ENCODE peak calls at places on chromosomes 2 and 18, in nine cellular contexts. One of them, this sample, is unnamed.
A peak's percentile ranks its signal among the peaks of the same experiment; 100 is the strongest.

GRCh38 chr2:121736140-121736461 is 574 bp downstream of the NIFK start:
- DNase-seq in stomach: no peak
- DNase-seq in A549: no peak
- DNase-seq in tibial nerve: no peak
- DNase-seq in GM12878: no peak
- DNase-seq in K562: no peak
- DNase-seq in upper lobe of left lung: no peak
- DNase-seq in transverse colon: no peak
- DNase-seq in sigmoid colon: no peak
- DNase-seq in this sample: no peak

GRCh38 chr2:217064234-217065103 is 204.6 kb upstream of the TNP1 start:
- DNase-seq in stomach: no peak
- DNase-seq in A549: no peak
- DNase-seq in tibial nerve: peak; percentile 41
- DNase-seq in GM12878: no peak
- DNase-seq in K562: no peak
- DNase-seq in upper lobe of left lung: no peak
- DNase-seq in transverse colon: no peak
- DNase-seq in sigmoid colon: peak; percentile 74
- DNase-seq in this sample: peak; percentile 59

GRCh38 chr18:58095251-58095650 is 51.2 kb downstream of the NEDD4L start:
- DNase-seq in stomach: no peak
- DNase-seq in A549: no peak
- DNase-seq in tibial nerve: no peak
- DNase-seq in GM12878: no peak
- DNase-seq in K562: no peak
- DNase-seq in upper lobe of left lung: no peak
- DNase-seq in transverse colon: no peak
- DNase-seq in sigmoid colon: no peak
- DNase-seq in this sample: no peak

GRCh38 chr2:56130463-56131070 is 53.2 kb upstream of the CCDC85A start:
- DNase-seq in stomach: no peak
- DNase-seq in A549: peak; percentile 48
- DNase-seq in tibial nerve: peak; percentile 41
- DNase-seq in GM12878: no peak
- DNase-seq in K562: peak; percentile 43
- DNase-seq in upper lobe of left lung: no peak
- DNase-seq in transverse colon: no peak
- DNase-seq in sigmoid colon: no peak
- DNase-seq in this sample: no peak

GRCh38 chr18:23134780-23135678 is at the start of gene CABLES1:
- DNase-seq in stomach: peak; percentile 82
- DNase-seq in A549: peak; percentile 59
- DNase-seq in tibial nerve: peak; percentile 51
- DNase-seq in GM12878: no peak
- DNase-seq in K562: peak; percentile 29
- DNase-seq in upper lobe of left lung: peak; percentile 95
- DNase-seq in transverse colon: peak; percentile 56
- DNase-seq in sigmoid colon: peak; percentile 84
- DNase-seq in this sample: peak; percentile 62

GRCh38 chr2:206939340-206939739 is at the start of gene CPO:
- DNase-seq in stomach: no peak
- DNase-seq in A549: no peak
- DNase-seq in tibial nerve: no peak
- DNase-seq in GM12878: no peak
- DNase-seq in K562: no peak
- DNase-seq in upper lobe of left lung: no peak
- DNase-seq in transverse colon: no peak
- DNase-seq in sigmoid colon: no peak
- DNase-seq in this sample: no peak

GRCh38 chr2:240341064-240341463 is 94.4 kb upstream of the GPC1 start:
- DNase-seq in stomach: no peak
- DNase-seq in A549: no peak
- DNase-seq in tibial nerve: no peak
- DNase-seq in GM12878: no peak
- DNase-seq in K562: no peak
- DNase-seq in upper lobe of left lung: no peak
- DNase-seq in transverse colon: no peak
- DNase-seq in sigmoid colon: no peak
- DNase-seq in this sample: no peak

GRCh38 chr2:54422072-54422581 is 34.0 kb upstream of the SPTBN1 start:
- DNase-seq in stomach: no peak
- DNase-seq in A549: no peak
- DNase-seq in tibial nerve: no peak
- DNase-seq in GM12878: no peak
- DNase-seq in K562: no peak
- DNase-seq in upper lobe of left lung: no peak
- DNase-seq in transverse colon: no peak
- DNase-seq in sigmoid colon: no peak
- DNase-seq in this sample: no peak

GRCh38 chr2:194815475-194815874 is 841.6 kb upstream of the SLC39A10 start:
- DNase-seq in stomach: no peak
- DNase-seq in A549: no peak
- DNase-seq in tibial nerve: no peak
- DNase-seq in GM12878: no peak
- DNase-seq in K562: no peak
- DNase-seq in upper lobe of left lung: no peak
- DNase-seq in transverse colon: no peak
- DNase-seq in sigmoid colon: no peak
- DNase-seq in this sample: no peak

GRCh38 chr18:61001138-61001537 is 332.1 kb upstream of the CDH20 start:
- DNase-seq in stomach: no peak
- DNase-seq in A549: no peak
- DNase-seq in tibial nerve: no peak
- DNase-seq in GM12878: no peak
- DNase-seq in K562: no peak
- DNase-seq in upper lobe of left lung: no peak
- DNase-seq in transverse colon: no peak
- DNase-seq in sigmoid colon: no peak
- DNase-seq in this sample: no peak
- TF ChIP-seq EP300 in stomach: no peak
- TF ChIP-seq EP300 in A549: no peak
- TF ChIP-seq EP300 in tibial nerve: no peak
- TF ChIP-seq EP300 in GM12878: no peak
- TF ChIP-seq EP300 in K562: no peak
- TF ChIP-seq EP300 in upper lobe of left lung: no peak
- TF ChIP-seq EP300 in transverse colon: no peak
- TF ChIP-seq EP300 in sigmoid colon: no peak
- TF ChIP-seq EP300 in this sample: no peak

GRCh38 chr2:222653280-222653679 is 2.6 kb downstream of the FARSB start:
- DNase-seq in stomach: no peak
- DNase-seq in A549: no peak
- DNase-seq in tibial nerve: no peak
- DNase-seq in GM12878: no peak
- DNase-seq in K562: no peak
- DNase-seq in upper lobe of left lung: no peak
- DNase-seq in transverse colon: no peak
- DNase-seq in sigmoid colon: no peak
- DNase-seq in this sample: no peak

GRCh38 chr2:222655748-222656543 is at the start of gene FARSB:
- DNase-seq in stomach: peak; percentile 96
- DNase-seq in A549: peak; percentile 97
- DNase-seq in tibial nerve: peak; percentile 87
- DNase-seq in GM12878: peak; percentile 94
- DNase-seq in K562: peak; percentile 92
- DNase-seq in upper lobe of left lung: peak; percentile 98
- DNase-seq in transverse colon: peak; percentile 95
- DNase-seq in sigmoid colon: peak; percentile 97
- DNase-seq in this sample: peak; percentile 94

GRCh38 chr2:222652856-222653255 is 3.0 kb downstream of the FARSB start:
- DNase-seq in stomach: no peak
- DNase-seq in A549: no peak
- DNase-seq in tibial nerve: no peak
- DNase-seq in GM12878: no peak
- DNase-seq in K562: no peak
- DNase-seq in upper lobe of left lung: no peak
- DNase-seq in transverse colon: peak; percentile 48
- DNase-seq in sigmoid colon: no peak
- DNase-seq in this sample: no peak

GRCh38 chr2:222655406-222655747 is 515 bp downstream of the FARSB start:
- DNase-seq in stomach: no peak
- DNase-seq in A549: peak; percentile 19
- DNase-seq in tibial nerve: no peak
- DNase-seq in GM12878: no peak
- DNase-seq in K562: peak; percentile 18
- DNase-seq in upper lobe of left lung: no peak
- DNase-seq in transverse colon: peak; percentile 46
- DNase-seq in sigmoid colon: no peak
- DNase-seq in this sample: no peak

DNA sequence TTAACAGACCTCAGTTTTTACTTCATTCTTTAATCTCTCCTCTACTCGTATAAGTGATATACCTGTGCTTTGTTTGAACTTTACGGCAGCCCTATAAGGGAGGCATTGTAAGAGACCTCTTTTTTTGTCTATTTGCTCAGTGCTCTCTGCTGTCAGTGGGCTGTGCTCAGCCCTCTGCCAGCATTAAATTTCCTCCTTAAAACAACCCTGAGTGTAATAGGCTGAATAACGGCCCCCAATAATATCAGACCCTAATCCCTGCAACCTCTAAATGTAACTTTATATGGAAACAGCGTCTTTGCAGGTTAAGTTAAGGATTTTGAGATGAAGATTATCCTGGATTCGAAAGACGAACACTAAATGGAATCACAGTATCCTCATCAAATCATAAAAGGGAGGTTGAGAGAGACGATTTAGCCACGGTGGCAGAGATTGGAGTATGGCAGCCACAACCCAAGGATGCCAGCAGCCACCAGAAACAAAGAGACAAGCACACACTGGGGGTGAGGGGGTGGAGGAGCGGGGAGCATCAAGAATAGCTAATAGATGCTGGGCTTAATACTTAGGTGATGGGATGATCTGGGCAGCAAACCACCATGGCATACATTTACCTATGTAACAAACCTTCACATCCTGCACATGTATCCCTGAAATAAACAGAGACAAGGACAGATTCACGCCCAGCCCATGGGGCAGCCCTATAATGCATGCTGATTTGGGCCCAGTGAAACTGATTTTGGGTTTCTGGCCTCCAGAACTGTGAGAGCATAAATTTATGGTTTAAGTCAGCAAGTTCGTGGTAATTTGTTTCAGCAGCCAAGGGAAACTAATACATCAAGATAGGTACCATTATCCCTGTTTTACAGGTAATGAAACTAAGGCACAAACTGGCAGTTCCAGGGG is 903 bp upstream of the FARSB start:
- DNase-seq in stomach: no peak
- DNase-seq in A549: no peak
- DNase-seq in tibial nerve: no peak
- DNase-seq in GM12878: no peak
- DNase-seq in K562: no peak
- DNase-seq in upper lobe of left lung: no peak
- DNase-seq in transverse colon: no peak
- DNase-seq in sigmoid colon: no peak
- DNase-seq in this sample: no peak
- TF ChIP-seq EP300 in stomach: no peak
- TF ChIP-seq EP300 in A549: no peak
- TF ChIP-seq EP300 in tibial nerve: no peak
- TF ChIP-seq EP300 in GM12878: no peak
- TF ChIP-seq EP300 in K562: no peak
- TF ChIP-seq EP300 in upper lobe of left lung: no peak
- TF ChIP-seq EP300 in transverse colon: no peak
- TF ChIP-seq EP300 in sigmoid colon: no peak
- TF ChIP-seq EP300 in this sample: no peak

GRCh38 chr2:163594572-163594971 is 141.2 kb downstream of the FIGN start:
- DNase-seq in stomach: no peak
- DNase-seq in A549: no peak
- DNase-seq in tibial nerve: no peak
- DNase-seq in GM12878: no peak
- DNase-seq in K562: no peak
- DNase-seq in upper lobe of left lung: no peak
- DNase-seq in transverse colon: no peak
- DNase-seq in sigmoid colon: no peak
- DNase-seq in this sample: no peak

GRCh38 chr2:163591461-163591860 is 144.3 kb downstream of the FIGN start:
- DNase-seq in stomach: no peak
- DNase-seq in A549: no peak
- DNase-seq in tibial nerve: no peak
- DNase-seq in GM12878: no peak
- DNase-seq in K562: no peak
- DNase-seq in upper lobe of left lung: no peak
- DNase-seq in transverse colon: no peak
- DNase-seq in sigmoid colon: no peak
- DNase-seq in this sample: no peak

GRCh38 chr2:163592954-163593622 is 142.7 kb downstream of the FIGN start:
- DNase-seq in stomach: no peak
- DNase-seq in A549: no peak
- DNase-seq in tibial nerve: no peak
- DNase-seq in GM12878: no peak
- DNase-seq in K562: no peak
- DNase-seq in upper lobe of left lung: no peak
- DNase-seq in transverse colon: no peak
- DNase-seq in sigmoid colon: no peak
- DNase-seq in this sample: no peak

GRCh38 chr2:163593941-163594340 is 141.9 kb downstream of the FIGN start:
- DNase-seq in stomach: no peak
- DNase-seq in A549: no peak
- DNase-seq in tibial nerve: no peak
- DNase-seq in GM12878: no peak
- DNase-seq in K562: no peak
- DNase-seq in upper lobe of left lung: no peak
- DNase-seq in transverse colon: no peak
- DNase-seq in sigmoid colon: no peak
- DNase-seq in this sample: no peak

GRCh38 chr2:163595033-163595432 is 140.8 kb downstream of the FIGN start:
- DNase-seq in stomach: no peak
- DNase-seq in A549: no peak
- DNase-seq in tibial nerve: no peak
- DNase-seq in GM12878: no peak
- DNase-seq in K562: no peak
- DNase-seq in upper lobe of left lung: no peak
- DNase-seq in transverse colon: no peak
- DNase-seq in sigmoid colon: no peak
- DNase-seq in this sample: no peak
- TF ChIP-seq EP300 in stomach: no peak
- TF ChIP-seq EP300 in A549: no peak
- TF ChIP-seq EP300 in tibial nerve: no peak
- TF ChIP-seq EP300 in GM12878: no peak
- TF ChIP-seq EP300 in K562: no peak
- TF ChIP-seq EP300 in upper lobe of left lung: no peak
- TF ChIP-seq EP300 in transverse colon: no peak
- TF ChIP-seq EP300 in sigmoid colon: no peak
- TF ChIP-seq EP300 in this sample: no peak

DNA sequence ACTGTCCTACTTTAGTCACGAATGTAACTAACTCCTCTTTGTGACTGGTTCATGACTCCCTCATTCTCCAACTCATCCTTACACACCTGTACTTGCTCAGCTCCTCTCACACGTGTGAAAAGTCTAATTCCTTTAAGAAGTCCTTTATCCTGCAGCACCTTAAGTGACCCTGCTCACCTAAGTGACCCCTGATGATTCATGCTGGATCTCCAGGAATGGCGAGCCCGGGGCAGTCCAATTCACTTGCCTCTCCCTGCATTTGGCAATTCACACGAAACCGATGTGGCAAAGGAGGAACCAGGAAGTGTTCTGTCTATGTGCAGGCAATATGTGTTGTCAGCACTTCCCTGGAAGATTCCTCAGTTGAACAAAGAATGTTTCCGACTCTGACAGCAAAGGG is 189.8 kb upstream of the NABP1 start:
- DNase-seq in stomach: no peak
- DNase-seq in A549: peak; percentile 51
- DNase-seq in tibial nerve: no peak
- DNase-seq in GM12878: no peak
- DNase-seq in K562: no peak
- DNase-seq in upper lobe of left lung: no peak
- DNase-seq in transverse colon: peak; percentile 59
- DNase-seq in sigmoid colon: no peak
- DNase-seq in this sample: no peak
- TF ChIP-seq EP300 in stomach: no peak
- TF ChIP-seq EP300 in A549: no peak
- TF ChIP-seq EP300 in tibial nerve: no peak
- TF ChIP-seq EP300 in GM12878: no peak
- TF ChIP-seq EP300 in K562: no peak
- TF ChIP-seq EP300 in upper lobe of left lung: no peak
- TF ChIP-seq EP300 in transverse colon: no peak
- TF ChIP-seq EP300 in sigmoid colon: no peak
- TF ChIP-seq EP300 in this sample: no peak

This sample was measured in ovary.